ENCODE peak calls at places on chromosome 20, in ten cellular contexts. L is mesendoderm; X is activated T-cell treated with anti-CD3 and anti-CD28 coated beads, Interleukin-2, amount 50 U/mL, for 72 hours; Z is caudate nucleus; Y is activated gamma-delta T cell treated with Interleukin-2 at 50 U/mL for 16 hours; G is Daoy; F is lung; A is aorta; E is NCI-H1105; K is GM18507. U is an unnamed sample.

GRCh38 chr20:22716824-22717351 is 132.5 kb upstream of the FOXA2 start:
- DNase-seq in L (no peak), X (no peak), Z (no peak), Y (no peak), G (peak), F (peak), A (no peak), E (no peak), K (no peak), U (no peak)

GRCh38 chr20:2387180-2387577 is 6.5 kb downstream of the TGM6 start:
- DNase-seq in L (peak), X (peak), Z (no peak), Y (no peak), G (peak), F (no peak), A (no peak), E (peak), K (peak), U (peak)

GRCh38 chr20:36346256-36346655 is 40.1 kb downstream of the DLGAP4 start:
- DNase-seq in L (no peak), X (no peak), Z (no peak), Y (no peak), G (no peak), F (no peak), A (no peak), E (no peak), K (no peak), U (no peak)

GRCh38 chr20:53104889-53105288 is 132.7 kb downstream of the TSHZ2 start:
- DNase-seq in L (no peak), X (no peak), Z (no peak), Y (no peak), G (no peak), F (no peak), A (no peak), E (no peak), K (no peak), U (no peak)

GRCh38 chr20:40502431-40502992 is 186.5 kb downstream of the MAFB start:
- DNase-seq in L (no peak), X (no peak), Z (no peak), Y (no peak), G (no peak), F (no peak), A (no peak), E (no peak), K (no peak), U (no peak)

GRCh38 chr20:47276856-47277541 is 79.5 kb downstream of the ZMYND8 start:
- DNase-seq in L (no peak), X (no peak), Z (no peak), Y (no peak), G (peak), F (peak), A (peak), E (no peak), K (no peak), U (peak)

GRCh38 chr20:37389844-37390275 is 43.9 kb downstream of the SRC start:
- DNase-seq in L (peak), X (no peak), Z (no peak), Y (no peak), G (no peak), F (no peak), A (no peak), E (no peak), K (no peak), U (no peak)

GRCh38 chr20:64065973-64066341 is 3.0 kb downstream of the TCEA2 start:
- DNase-seq in L (peak), X (peak), Z (no peak), Y (peak), G (peak), F (no peak), A (no peak), E (no peak), K (peak), U (peak)

U was measured in SJSA1.